ENCODE peak calls at places on chromosomes 11 and 22, in seven cellular contexts. A, C, T, N, Y, X and W are unnamed samples.

GRCh38 chr22:44567846-44568493 is 69.9 kb upstream of the RTL6 start:
- DNase-seq in A (peak), T (peak), X (no peak), N (peak), C (no peak), Y (peak), W (no peak)

GRCh38 chr22:49531533-49531895 is 296.2 kb downstream of the BRD1 start:
- DNase-seq in N (no peak), T (no peak), X (no peak), C (no peak), Y (no peak), A (no peak), W (no peak)

GRCh38 chr11:59247535-59248227 is 35.0 kb upstream of the MPEG1 start:
- DNase-seq in A (no peak), N (no peak), Y (peak), X (no peak), T (peak), C (peak), W (no peak)

GRCh38 chr11:61679301-61679700 is 890 bp upstream of the DAGLA start:
- DNase-seq in N (no peak), T (no peak), X (no peak), Y (no peak), C (no peak), A (no peak), W (no peak)

GRCh38 chr11:134356656-134357544 is 25.1 kb downstream of the GLB1L2 start:
- DNase-seq in Y (no peak), T (no peak), X (no peak), A (no peak), C (no peak), N (no peak), W (no peak)

GRCh38 chr22:35317680-35318290 is 18.1 kb downstream of the TOM1 start:
- DNase-seq in A (no peak), X (no peak), C (no peak), Y (no peak), N (no peak), T (no peak), W (no peak)

GRCh38 chr22:46399625-46400024 is 64.1 kb downstream of the TRMU start:
- DNase-seq in C (no peak), N (no peak), Y (no peak), A (no peak), T (no peak), X (no peak), W (no peak)

GRCh38 chr11:34251640-34251980 is 106.2 kb downstream of the ABTB2 start:
- DNase-seq in T (peak), X (no peak), A (no peak), Y (no peak), C (no peak), N (no peak), W (no peak)

GRCh38 chr22:40220316-40221054 is 42.8 kb downstream of the TNRC6B start:
- DNase-seq in T (peak), A (no peak), X (no peak), C (no peak), N (no peak), Y (no peak), W (no peak)

GRCh38 chr11:124086447-124086846 is 28.8 kb upstream of the VWA5A start:
- DNase-seq in A (no peak), T (peak), X (no peak), C (no peak), N (no peak), Y (no peak), W (no peak)

GRCh38 chr11:76361365-76361764 is 19.6 kb downstream of the THAP12 start:
- DNase-seq in A (no peak), X (no peak), T (no peak), C (no peak), N (no peak), Y (no peak), W (no peak)

GRCh38 chr22:44454113-44454769 is 43.8 kb downstream of the RTL6 start:
- DNase-seq in X (no peak), N (no peak), Y (no peak), T (no peak), C (no peak), A (peak), W (no peak)

GRCh38 chr11:103967985-103968384 is 68.5 kb upstream of the DDI1 start:
- DNase-seq in C (no peak), A (no peak), Y (no peak), N (no peak), X (no peak), T (no peak), W (no peak)

GRCh38 chr11:63738720-63739360 is 29.7 kb downstream of the ZFTA start:
- DNase-seq in T (peak), A (peak), C (peak), Y (peak), X (peak), N (peak), W (peak)
- TF ChIP-seq CTCF in T (peak), A (no peak), C (peak), Y (peak), X (peak), N (peak), W (peak)

DNA sequence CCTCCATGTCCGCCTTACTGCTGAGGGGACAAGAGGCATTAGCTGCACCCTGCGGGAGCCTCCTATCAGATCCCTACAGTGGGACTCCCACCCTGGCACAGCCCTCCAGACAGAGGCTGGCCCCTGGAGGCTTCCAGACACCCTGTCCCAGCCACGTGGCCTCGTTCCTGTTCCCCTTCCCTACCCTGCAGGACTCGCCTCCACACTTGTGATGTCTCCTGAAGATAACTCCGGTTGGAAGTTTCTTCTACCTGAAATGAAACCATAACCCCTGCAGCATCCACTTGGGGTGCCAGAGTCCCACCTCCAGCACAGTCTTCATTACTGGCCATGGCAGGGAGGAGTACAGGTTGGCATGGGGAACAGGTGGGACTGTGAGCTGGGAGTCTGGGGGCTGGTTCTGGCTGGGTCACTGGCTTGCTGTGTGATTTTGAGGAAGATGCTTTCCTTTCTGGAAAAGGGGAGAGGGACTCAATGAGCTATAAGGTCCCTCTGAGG is 4.9 kb upstream of the SH3BP1 start:
- DNase-seq in T (peak), Y (no peak), A (no peak), N (no peak), X (no peak), C (no peak), W (no peak)
- TF ChIP-seq CTCF in T (peak), Y (no peak), A (no peak), N (peak), X (no peak), C (peak), W (no peak)

GRCh38 chr22:23116506-23117263 is 25.1 kb downstream of the RSPH14 start:
- DNase-seq in A (no peak), N (no peak), C (no peak), Y (no peak), X (no peak), T (no peak), W (no peak)
- TF ChIP-seq CTCF in A (no peak), N (no peak), C (no peak), Y (no peak), X (no peak), T (no peak), W (no peak)

GRCh38 chr11:74686792-74687191 is 44.4 kb downstream of the CHRDL2 start:
- DNase-seq in Y (no peak), C (no peak), X (no peak), N (no peak), T (peak), A (no peak), W (no peak)
- TF ChIP-seq CTCF in Y (no peak), C (peak), X (no peak), N (no peak), T (peak), A (no peak), W (no peak)

GRCh38 chr22:42653992-42654391 is 4.8 kb upstream of the CYB5R3 start:
- DNase-seq in Y (no peak), A (no peak), N (no peak), C (no peak), T (no peak), X (no peak), W (no peak)
- TF ChIP-seq CTCF in Y (no peak), A (no peak), N (no peak), C (no peak), T (no peak), X (no peak), W (no peak)

DNA sequence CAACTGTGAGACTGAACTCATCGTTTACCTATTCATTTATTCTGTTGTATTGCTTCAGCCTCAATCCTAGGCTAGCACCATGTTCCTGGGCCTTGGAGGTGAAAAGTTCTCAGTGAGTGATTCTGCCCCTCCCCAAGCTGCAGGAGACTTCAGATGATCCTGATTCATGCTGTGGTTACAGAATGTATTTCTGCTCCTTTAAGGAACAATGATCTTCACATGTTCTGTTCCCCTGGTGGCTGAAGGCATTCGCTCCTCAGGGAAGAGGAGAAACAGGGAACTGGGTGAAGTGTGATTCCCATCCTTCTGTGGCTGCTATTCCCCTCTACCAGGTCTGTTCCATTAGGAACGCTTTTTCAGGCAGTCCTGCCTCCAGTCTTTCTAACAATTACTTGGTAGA is 2.4 kb downstream of the OR52E1 start:
- DNase-seq in A (no peak), Y (no peak), X (no peak), N (no peak), T (no peak), C (no peak), W (no peak)
- TF ChIP-seq CTCF in A (no peak), Y (no peak), X (no peak), N (no peak), T (no peak), C (no peak), W (no peak)